ENCODE peak calls at places on chromosomes 7 and 10, in seven cellular contexts. E is nephron progenitor cell, B is transverse colon, K is BE2C, A is psoas muscle, P is left lung, D is A549. W is an unnamed sample.
A peak's percentile ranks its signal among the peaks of the same experiment; 100 is the strongest.

GRCh38 chr7:22481726-22482125 is 18.3 kb downstream of the STEAP1B start:
- DNase-seq in B (no peak), K (no peak), A (no peak), P (no peak), D (no peak), E (no peak), W (no peak)

GRCh38 chr10:72470670-72471069 is 116.0 kb upstream of the DNAJB12 start:
- DNase-seq in E (no peak), A (no peak), B (no peak), P (no peak), D (no peak), K (no peak), W (no peak)

GRCh38 chr7:28102778-28103177 is 77.8 kb downstream of the JAZF1 start:
- DNase-seq in K (no peak), D (peak; percentile 28), B (no peak), P (no peak), E (no peak), A (peak; percentile 59), W (no peak)

GRCh38 chr10:36759111-36759805 is 366.1 kb upstream of the ANKRD30A start:
- DNase-seq in B (no peak), K (no peak), A (no peak), D (peak; percentile 5), E (no peak), P (no peak), W (no peak)

GRCh38 chr10:91051834-91052233 is 130.9 kb upstream of the ANKRD1 start:
- DNase-seq in E (no peak), B (peak; percentile 14), A (no peak), D (no peak), K (no peak), P (no peak), W (no peak)

GRCh38 chr10:23345861-23346260 is 1.3 kb upstream of the C10orf67 start:
- DNase-seq in A (no peak), P (no peak), B (no peak), K (no peak), E (no peak), D (no peak), W (no peak)

GRCh38 chr10:51683031-51683830 is 16.2 kb downstream of the CSTF2T start:
- DNase-seq in B (no peak), D (no peak), E (no peak), K (no peak), A (no peak), P (no peak), W (no peak)

GRCh38 chr10:82742478-82742877 is 867.5 kb downstream of the NRG3 start:
- DNase-seq in B (no peak), A (no peak), P (no peak), D (no peak), K (no peak), E (no peak), W (no peak)

GRCh38 chr10:110864662-110865140 is 7.0 kb upstream of the PDCD4 start:
- DNase-seq in K (no peak), A (no peak), B (no peak), E (no peak), P (no peak), D (no peak), W (no peak)

GRCh38 chr7:70829221-70830059 is 302.5 kb upstream of the GALNT17 start:
- DNase-seq in P (peak; percentile 82), A (peak; percentile 56), K (peak; percentile 63), E (peak; percentile 75), D (peak; percentile 53), B (peak; percentile 60), W (peak; percentile 68)

GRCh38 chr10:93074597-93075368 is 1.1 kb downstream of the CYP26A1 start:
- DNase-seq in D (no peak), A (no peak), P (peak; percentile 72), K (no peak), E (peak; percentile 56), B (no peak), W (no peak)

GRCh38 chr10:14063531-14064317 is 267.0 kb downstream of the FRMD4A start:
- DNase-seq in K (no peak), B (no peak), E (no peak), A (peak; percentile 41), D (no peak), P (no peak), W (no peak)

GRCh38 chr7:55325371-55325792 is 39.8 kb upstream of the LANCL2 start:
- DNase-seq in A (peak; percentile 48), P (no peak), B (no peak), D (no peak), K (no peak), E (no peak), W (no peak)

GRCh38 chr7:101058355-101058754 is 26.9 kb upstream of the TRIM56 start:
- DNase-seq in A (peak; percentile 52), D (peak; percentile 43), P (peak; percentile 80), B (peak; percentile 58), E (peak; percentile 96), K (no peak), W (peak; percentile 78)

GRCh38 chr7:92740713-92741126 is 95.7 kb downstream of the CDK6 start:
- DNase-seq in P (no peak), K (no peak), A (no peak), D (no peak), E (no peak), B (no peak), W (no peak)

GRCh38 chr7:32094516-32094915 is 24.3 kb upstream of the PDE1C start:
- DNase-seq in B (no peak), P (no peak), E (no peak), D (no peak), A (no peak), K (no peak), W (no peak)

GRCh38 chr10:15046626-15047025 is 2.9 kb downstream of the OLAH start:
- DNase-seq in B (no peak), K (no peak), E (no peak), A (no peak), P (no peak), D (no peak), W (no peak)

GRCh38 chr10:31069411-31069810 is 37.7 kb upstream of the ZNF438 start:
- DNase-seq in B (no peak), A (no peak), E (no peak), K (no peak), P (no peak), D (no peak), W (no peak)

GRCh38 chr10:95877881-95878280 is 29.9 kb upstream of the CC2D2B start:
- DNase-seq in A (no peak), P (no peak), B (no peak), K (no peak), D (no peak), E (no peak), W (no peak)

GRCh38 chr10:95876756-95877155 is 31.0 kb upstream of the CC2D2B start:
- DNase-seq in P (no peak), E (no peak), B (no peak), A (no peak), K (no peak), D (no peak), W (no peak)

GRCh38 chr10:95880704-95881103 is 27.1 kb upstream of the CC2D2B start:
- DNase-seq in K (no peak), P (no peak), B (no peak), A (no peak), D (no peak), E (no peak), W (no peak)

GRCh38 chr10:95881316-95881715 is 26.5 kb upstream of the CC2D2B start:
- DNase-seq in B (no peak), P (no peak), K (no peak), E (no peak), A (no peak), D (no peak), W (no peak)
- TF ChIP-seq CTCF in B (no peak), P (no peak), K (no peak), E (no peak), A (no peak), D (no peak), W (no peak)

GRCh38 chr10:22218448-22218847 is 633 bp upstream of the EBLN1 start:
- DNase-seq in P (no peak), A (no peak), E (no peak), K (no peak), B (no peak), D (no peak), W (no peak)
- TF ChIP-seq CTCF in P (no peak), A (no peak), E (no peak), K (peak; percentile 26), B (no peak), D (no peak), W (no peak)

GRCh38 chr10:64379898-64380297 is 858.7 kb downstream of the REEP3 start:
- DNase-seq in E (no peak), P (no peak), A (no peak), D (no peak), K (peak; percentile 23), B (peak; percentile 18), W (no peak)

GRCh38 chr10:64376169-64376568 is 855.0 kb downstream of the REEP3 start:
- DNase-seq in K (peak; percentile 26), E (no peak), D (no peak), A (no peak), P (no peak), B (no peak), W (no peak)
- TF ChIP-seq CTCF in K (peak; percentile 58), E (no peak), D (no peak), A (no peak), P (no peak), B (no peak), W (no peak)

GRCh38 chr10:57962839-57963238 is 304.9 kb downstream of the IPMK start:
- DNase-seq in A (no peak), P (no peak), K (no peak), E (no peak), D (no peak), B (no peak), W (no peak)
- TF ChIP-seq CTCF in A (no peak), P (no peak), K (no peak), E (no peak), D (no peak), B (no peak), W (no peak)

GRCh38 chr7:132557489-132558044 is 18.7 kb downstream of the PLXNA4 start:
- DNase-seq in B (no peak), P (no peak), E (no peak), K (peak; percentile 49), D (no peak), A (no peak), W (no peak)
- TF ChIP-seq CTCF in B (no peak), P (no peak), E (no peak), K (peak; percentile 72), D (peak; percentile 13), A (no peak), W (no peak)

GRCh38 chr7:137342340-137342739 is 1.2 kb downstream of the PTN start:
- DNase-seq in P (no peak), D (no peak), A (no peak), B (no peak), E (no peak), K (no peak), W (no peak)

GRCh38 chr7:137343483-137343841 is at the start of gene PTN:
- DNase-seq in E (peak; percentile 50), D (no peak), B (peak; percentile 13), P (peak; percentile 71), A (peak; percentile 25), K (peak; percentile 66), W (peak; percentile 35)

GRCh38 chr7:137342751-137343482 is 616 bp downstream of the PTN start:
- DNase-seq in B (no peak), D (no peak), P (no peak), E (no peak), K (no peak), A (no peak), W (peak; percentile 4)

GRCh38 chr7:137335814-137336213 is 7.7 kb downstream of the PTN start:
- DNase-seq in P (no peak), K (no peak), A (no peak), E (no peak), D (no peak), B (no peak), W (no peak)

GRCh38 chr7:137337902-137338301 is 5.6 kb downstream of the PTN start:
- DNase-seq in K (no peak), P (no peak), A (no peak), E (no peak), D (no peak), B (no peak), W (no peak)
- TF ChIP-seq CTCF in K (peak; percentile 66), P (no peak), A (no peak), E (no peak), D (no peak), B (no peak), W (no peak)

W was measured in endothelial cell.